ENCODE peak calls at places on chromosomes 1 and 21, in four cellular contexts. A is uterus, K is cardiac fibroblast, G is SK-N-SH. Q is an unnamed sample.

GRCh38 chr21:45542242-45542666 is at the start of gene SLC19A1:
- DNase-seq in A (peak; percentile 70), K (peak; percentile 43), G (peak; percentile 99), Q (peak; percentile 76)

GRCh38 chr1:24468605-24469004 is 34.0 kb upstream of the RCAN3 start:
- DNase-seq in A (no peak), K (no peak), G (no peak), Q (no peak)

GRCh38 chr1:4010284-4010683 is 110.2 kb upstream of the C1orf174 start:
- DNase-seq in A (no peak), K (no peak), G (no peak), Q (no peak)

GRCh38 chr1:19651141-19651737 is 7.1 kb downstream of the NBL1 start:
- DNase-seq in A (peak; percentile 75), K (peak; percentile 68), G (peak; percentile 90), Q (peak; percentile 72)

GRCh38 chr1:2523891-2524609 is 2.3 kb downstream of the PANK4 start:
- DNase-seq in A (no peak), K (no peak), G (no peak), Q (no peak)

GRCh38 chr21:36059823-36060158 is 535 bp downstream of the SETD4 start:
- DNase-seq in A (no peak), K (no peak), G (peak; percentile 78), Q (peak; percentile 61)

GRCh38 chr1:65277605-65278343 is 31.6 kb upstream of the DNAJC6 start:
- DNase-seq in A (no peak), K (no peak), G (no peak), Q (no peak)

GRCh38 chr1:212814548-212814947 is 22.9 kb downstream of the TATDN3 start:
- DNase-seq in A (no peak), K (no peak), G (no peak), Q (no peak)

GRCh38 chr1:37479255-37480124 is 5.1 kb downstream of the ZC3H12A start:
- DNase-seq in A (peak; percentile 87), K (peak; percentile 95), G (peak; percentile 32), Q (peak; percentile 14)

GRCh38 chr1:111705841-111706240 is 33.4 kb downstream of the INKA2 start:
- DNase-seq in A (no peak), K (no peak), G (no peak), Q (no peak)

GRCh38 chr21:38806153-38806941 is 618 bp downstream of the ETS2 start:
- DNase-seq in A (no peak), K (no peak), G (peak; percentile 74), Q (peak; percentile 73)

GRCh38 chr1:31441558-31441957 is 28.5 kb downstream of the SERINC2 start:
- DNase-seq in A (no peak), K (no peak), G (no peak), Q (no peak)

GRCh38 chr1:156025873-156026272 is 5.1 kb upstream of the SSR2 start:
- DNase-seq in A (no peak), K (peak; percentile 49), G (peak; percentile 85), Q (peak; percentile 81)
- TF ChIP-seq CTCF in A (no peak), K (peak; percentile 82), G (peak; percentile 72), Q (peak; percentile 17)

DNA sequence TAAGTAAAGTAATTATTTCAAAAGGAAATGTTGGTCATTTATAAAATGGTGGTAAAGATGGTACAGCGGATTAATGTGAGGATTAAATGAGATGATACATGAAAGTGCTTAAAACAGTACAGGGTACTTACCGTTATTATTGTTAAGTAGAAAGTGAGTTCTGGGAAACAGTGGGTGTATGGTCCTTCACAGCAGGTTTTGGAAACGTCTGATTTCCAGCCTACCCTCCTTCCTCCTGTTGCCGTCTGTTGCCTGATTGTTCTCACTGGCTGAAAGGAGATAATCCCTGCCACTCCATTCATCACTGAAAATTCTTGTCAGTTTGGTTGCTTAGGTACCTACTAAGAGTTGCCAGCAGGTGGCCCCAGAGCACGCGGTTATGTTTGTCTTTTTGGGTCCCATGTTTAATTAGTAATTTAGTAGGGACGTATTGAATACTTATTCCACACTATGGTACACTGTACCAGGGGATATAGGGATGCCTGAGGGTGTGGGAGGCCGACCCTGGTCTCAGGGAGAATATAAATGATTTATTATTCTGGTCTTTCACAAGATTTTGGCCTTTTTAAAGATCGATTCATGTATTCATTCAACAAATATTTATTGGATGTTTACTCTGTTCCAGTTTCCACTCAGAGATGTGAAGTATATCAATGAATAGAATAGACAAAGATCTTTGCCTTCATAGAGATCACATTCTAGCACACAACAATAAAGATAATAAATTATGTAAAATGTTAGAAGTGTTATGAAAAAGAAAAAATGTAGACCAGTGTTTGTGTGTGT is 30.8 kb upstream of the RPTN start:
- DNase-seq in A (peak; percentile 25), K (peak; percentile 80), G (peak; percentile 52), Q (peak; percentile 72)
- TF ChIP-seq CTCF in A (peak; percentile 43), K (peak; percentile 80), G (peak; percentile 80), Q (peak; percentile 79)

GRCh38 chr1:181097242-181097641 is 8.7 kb downstream of the IER5 start:
- DNase-seq in A (peak; percentile 39), K (no peak), G (peak; percentile 52), Q (peak; percentile 53)
- TF ChIP-seq CTCF in A (no peak), K (no peak), G (no peak), Q (no peak)

GRCh38 chr21:40839551-40839950 is 7.4 kb downstream of the DSCAM start:
- DNase-seq in A (no peak), K (no peak), G (no peak), Q (no peak)

GRCh38 chr21:40844935-40845334 is 2.0 kb downstream of the DSCAM start:
- DNase-seq in A (no peak), K (no peak), G (no peak), Q (no peak)

GRCh38 chr21:40840441-40840840 is 6.5 kb downstream of the DSCAM start:
- DNase-seq in A (no peak), K (no peak), G (no peak), Q (no peak)

GRCh38 chr21:40842197-40842552 is 4.8 kb downstream of the DSCAM start:
- DNase-seq in A (no peak), K (no peak), G (no peak), Q (no peak)

DNA sequence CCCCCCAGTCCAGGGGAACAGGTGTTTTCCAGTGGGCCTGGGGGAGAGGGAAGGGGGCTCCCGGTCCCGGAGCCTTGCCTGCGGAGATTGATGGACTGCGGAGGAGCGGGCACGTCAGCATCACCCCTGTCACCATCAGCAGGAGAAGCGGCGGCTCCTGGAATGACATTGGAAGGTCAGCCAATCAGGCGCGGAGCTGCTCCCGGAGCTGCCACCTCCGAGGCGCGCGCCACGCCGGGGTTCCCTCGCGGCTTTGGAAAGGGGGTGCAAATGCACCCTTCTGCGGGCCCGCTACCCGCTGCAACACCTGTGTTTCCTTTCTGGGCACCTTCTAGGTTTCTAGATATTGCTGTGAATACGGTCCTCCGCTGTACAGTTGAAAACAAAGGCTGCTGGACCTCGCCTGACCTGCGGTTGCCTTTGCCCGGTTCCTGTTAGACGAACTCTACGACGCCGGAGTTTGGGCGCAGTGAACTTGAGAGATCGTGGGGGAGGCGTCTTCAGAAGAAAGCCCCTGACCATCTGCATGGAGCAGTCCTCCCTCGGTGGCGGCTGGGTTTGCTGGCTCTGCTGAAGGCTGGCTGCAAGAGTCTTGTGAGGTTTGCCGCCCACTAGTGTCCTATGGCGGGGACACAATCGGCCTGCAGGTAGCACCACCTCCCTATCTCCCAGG is 5.3 kb downstream of the DSCAM start:
- DNase-seq in A (no peak), K (no peak), G (peak; percentile 81), Q (peak; percentile 87)
- TF ChIP-seq CTCF in A (no peak), K (no peak), G (no peak), Q (peak; percentile 68)

GRCh38 chr1:156320560-156320959 is 17.5 kb downstream of the CCT3 start:
- DNase-seq in A (no peak), K (no peak), G (no peak), Q (no peak)

GRCh38 chr1:156316909-156317308 is 17.8 kb upstream of the VHLL start:
- DNase-seq in A (no peak), K (no peak), G (no peak), Q (no peak)

DNA sequence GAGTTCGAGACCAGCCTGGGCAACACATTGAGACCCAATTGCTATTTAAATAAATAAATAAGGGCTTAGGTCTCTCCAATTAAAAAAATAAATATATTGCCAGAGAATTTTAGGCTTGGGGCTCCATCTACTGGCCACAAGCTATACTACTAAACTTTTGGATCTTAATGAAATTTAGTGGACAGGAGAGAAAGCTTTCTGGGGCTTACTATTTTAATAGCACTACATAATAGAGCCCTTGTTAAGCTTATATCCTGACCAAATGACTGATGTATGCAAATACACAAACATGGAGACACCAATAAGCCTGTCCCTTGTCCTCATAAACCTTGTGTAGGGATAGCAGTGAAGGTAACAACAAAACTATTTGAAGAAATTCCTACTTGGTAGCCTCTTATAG is 18.4 kb downstream of the CCT3 start:
- DNase-seq in A (no peak), K (peak; percentile 50), G (peak; percentile 43), Q (no peak)
- TF ChIP-seq CTCF in A (peak; percentile 9), K (peak; percentile 46), G (peak; percentile 79), Q (peak; percentile 54)

GRCh38 chr1:33050221-33051076 is 13.8 kb upstream of the AK2 start:
- DNase-seq in A (no peak), K (peak; percentile 96), G (no peak), Q (no peak)
- TF ChIP-seq CTCF in A (no peak), K (no peak), G (no peak), Q (no peak)

GRCh38 chr1:39640861-39641260 is 1.4 kb upstream of the HEYL start:
- DNase-seq in A (no peak), K (no peak), G (no peak), Q (no peak)

GRCh38 chr1:39637301-39637700 is 2.1 kb downstream of the HEYL start:
- DNase-seq in A (no peak), K (no peak), G (peak; percentile 79), Q (no peak)

GRCh38 chr1:39638965-39639332 is 494 bp downstream of the HEYL start:
- DNase-seq in A (no peak), K (no peak), G (no peak), Q (no peak)

GRCh38 chr1:39642796-39643195 is 3.4 kb upstream of the HEYL start:
- DNase-seq in A (peak; percentile 49), K (peak; percentile 49), G (no peak), Q (no peak)

DNA sequence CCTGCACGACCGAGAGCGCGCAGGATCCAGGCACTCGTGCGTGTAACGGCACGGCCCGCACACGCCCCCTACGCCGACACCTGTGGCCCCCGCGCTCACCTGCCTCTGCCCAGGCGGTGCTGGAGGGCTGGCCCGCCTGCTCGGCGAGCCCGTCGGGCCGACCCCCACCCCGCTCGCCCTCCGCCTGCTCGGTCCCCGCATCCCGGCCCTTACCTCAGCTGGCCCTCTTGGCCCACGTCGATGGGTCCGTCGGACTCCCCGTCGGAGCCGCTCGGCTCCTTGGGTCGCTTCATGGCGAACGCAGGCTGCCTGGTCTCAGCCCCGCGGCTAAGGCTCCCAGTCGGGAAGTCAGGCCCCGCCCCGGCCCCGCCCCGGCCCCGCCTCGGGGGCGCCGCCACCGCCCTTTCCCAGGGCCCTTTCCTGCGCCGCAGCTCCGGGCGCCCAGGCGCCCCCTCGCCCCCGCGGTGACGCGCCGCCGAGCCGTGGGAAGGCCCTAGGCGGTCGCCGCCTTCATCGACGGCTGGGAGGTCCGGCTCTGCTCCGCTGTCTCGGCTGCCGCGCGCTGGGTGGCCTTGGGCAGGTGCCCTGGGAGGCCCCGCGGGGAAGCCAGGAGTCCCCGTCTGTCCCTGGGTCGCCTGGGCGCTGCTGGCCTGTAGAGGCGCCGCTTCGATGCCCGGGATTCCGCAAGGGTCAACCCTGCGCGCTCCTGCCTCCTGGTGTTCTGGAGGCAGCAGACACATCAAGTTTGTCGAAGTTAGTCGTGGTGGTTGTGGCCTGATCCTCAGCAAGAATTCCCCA is at the start of gene HEYL:
- DNase-seq in A (peak; percentile 90), K (peak; percentile 60), G (no peak), Q (peak; percentile 78)
- TF ChIP-seq CTCF in A (peak; percentile 25), K (peak; percentile 60), G (no peak), Q (no peak)